ENCODE peak calls at places on chromosomes 5 and 9, in four cellular contexts. U, A, M and G are unnamed samples.

GRCh38 chr5:122182491-122182921 is 53.2 kb downstream of the ZNF474 start:
- DNase-seq in A (peak), M (no peak), U (no peak), G (peak)

GRCh38 chr5:134458234-134458633 is 46.6 kb upstream of the CDKN2AIPNL start:
- DNase-seq in U (no peak), M (peak), A (no peak), G (peak)

GRCh38 chr5:178791976-178792375 is 61.5 kb upstream of the ZNF354A start:
- DNase-seq in A (no peak), M (no peak), U (no peak), G (no peak)

GRCh38 chr5:6736106-6736505 is 22.9 kb downstream of the TENT4A start:
- DNase-seq in M (peak), A (no peak), U (no peak), G (no peak)

GRCh38 chr5:1489754-1490153 is 34.0 kb downstream of the LPCAT1 start:
- DNase-seq in A (no peak), M (no peak), U (no peak), G (no peak)

GRCh38 chr9:20728493-20729220 is 44.6 kb downstream of the FOCAD start:
- DNase-seq in M (no peak), U (no peak), A (no peak), G (peak)

GRCh38 chr9:108779506-108779905 is 76.3 kb downstream of the ACTL7B start:
- DNase-seq in U (no peak), M (no peak), A (no peak), G (no peak)

GRCh38 chr9:101126556-101126955 is 98.0 kb downstream of the PLPPR1 start:
- DNase-seq in U (no peak), M (no peak), A (no peak), G (no peak)

GRCh38 chr9:110049699-110050450 is 158.1 kb downstream of the C9orf152 start:
- DNase-seq in A (peak), M (peak), U (no peak), G (no peak)

GRCh38 chr5:2136728-2137333 is 254.1 kb upstream of the IRX4 start:
- DNase-seq in A (no peak), U (no peak), M (peak), G (no peak)

GRCh38 chr5:757931-758697 is 26.4 kb downstream of the ZDHHC11B start:
- DNase-seq in M (no peak), A (no peak), U (no peak), G (no peak)

GRCh38 chr5:151696470-151697061 is 9.9 kb upstream of the SPARC start:
- DNase-seq in A (peak), U (no peak), M (no peak), G (no peak)

GRCh38 chr5:38816083-38817030 is 29.5 kb upstream of the OSMR start:
- DNase-seq in U (no peak), A (peak), M (no peak), G (no peak)

GRCh38 chr5:44245936-44246335 is 143.3 kb downstream of the FGF10 start:
- DNase-seq in U (no peak), A (no peak), M (no peak), G (no peak)

GRCh38 chr9:110744753-110745522 is 76.3 kb downstream of the MUSK start:
- DNase-seq in U (peak), A (no peak), M (no peak), G (peak)

GRCh38 chr5:115561176-115561575 is 16.6 kb upstream of the FEM1C start:
- DNase-seq in A (no peak), M (no peak), U (no peak), G (no peak)

GRCh38 chr5:170971-171800 is 20.1 kb upstream of the LRRC14B start:
- DNase-seq in A (no peak), M (peak), U (no peak), G (no peak)

GRCh38 chr9:34948438-34948837 is 9.6 kb upstream of the PHF24 start:
- DNase-seq in U (no peak), M (no peak), A (no peak), G (no peak)

GRCh38 chr5:177446184-177447065 is at the start of gene PRR7:
- DNase-seq in U (no peak), M (peak), A (peak), G (peak)

GRCh38 chr9:4211022-4211421 is 88.8 kb downstream of the GLIS3 start:
- DNase-seq in M (no peak), A (no peak), U (no peak), G (no peak)

GRCh38 chr5:73201547-73202513 is 28.8 kb downstream of the TMEM174 start:
- DNase-seq in U (peak), A (peak), M (peak), G (no peak)

GRCh38 chr9:93466416-93467061 is 13.2 kb upstream of the FAM120AOS start:
- DNase-seq in U (no peak), M (no peak), A (peak), G (no peak)

GRCh38 chr9:16184964-16185646 is 632.3 kb downstream of the CCDC171 start:
- DNase-seq in A (no peak), M (no peak), U (no peak), G (no peak)

GRCh38 chr9:127170652-127171051 is 48.2 kb upstream of the ANGPTL2 start:
- DNase-seq in U (no peak), A (no peak), M (no peak), G (no peak)

GRCh38 chr5:55218966-55219365 is 8.1 kb downstream of the MCIDAS start:
- DNase-seq in M (no peak), U (no peak), A (peak), G (peak)

GRCh38 chr5:83662558-83662957 is 58.1 kb downstream of the HAPLN1 start:
- DNase-seq in A (no peak), M (no peak), U (no peak), G (no peak)

GRCh38 chr5:68964679-68965078 is 129.1 kb upstream of the SLC30A5 start:
- DNase-seq in U (no peak), A (no peak), M (no peak), G (no peak)

GRCh38 chr5:757346-757930 is 27.1 kb downstream of the ZDHHC11B start:
- DNase-seq in M (no peak), A (no peak), U (no peak), G (no peak)

GRCh38 chr9:33229359-33230120 is 10.4 kb upstream of the SPINK4 start:
- DNase-seq in A (peak), U (peak), M (no peak), G (peak)

GRCh38 chr9:129567842-129568559 is 52.9 kb downstream of the C9orf50 start:
- DNase-seq in M (no peak), U (no peak), A (peak), G (no peak)

GRCh38 chr9:108720191-108720642 is 135.6 kb downstream of the ACTL7B start:
- DNase-seq in A (no peak), U (no peak), M (no peak), G (no peak)

DNA sequence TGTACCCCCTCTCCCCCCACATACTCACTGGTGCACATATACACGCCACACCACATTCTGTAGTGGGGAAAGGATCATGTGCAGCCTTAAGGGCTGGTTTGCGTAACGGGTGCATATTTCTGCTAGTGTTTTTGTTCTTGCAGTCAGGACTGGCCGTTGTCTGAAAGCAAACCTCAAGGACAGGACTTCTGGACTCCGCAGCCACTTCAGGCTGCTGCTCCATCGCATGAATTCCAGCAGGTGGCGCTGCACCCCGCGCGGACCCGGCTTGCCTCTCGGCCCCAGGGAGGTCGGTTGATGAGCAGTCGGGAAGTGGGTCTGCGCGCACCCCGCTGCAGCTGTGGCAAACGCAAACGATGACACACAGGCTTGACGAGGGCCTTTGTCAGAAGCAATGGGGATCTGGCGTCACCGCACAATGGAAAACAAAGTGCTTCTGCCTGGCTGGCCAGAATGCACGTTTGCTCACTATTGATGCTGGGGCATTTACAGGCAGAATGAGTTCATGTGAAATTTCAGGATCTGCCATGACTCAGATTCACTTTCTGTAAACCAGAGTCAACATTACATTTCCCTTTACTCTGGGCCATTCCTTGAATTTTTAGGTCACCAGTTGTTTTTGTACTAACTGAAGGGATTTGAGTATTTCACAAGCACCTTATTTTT is 36.3 kb upstream of the GLRX start:
- DNase-seq in A (peak), M (peak), U (peak), G (peak)
- TF ChIP-seq POLR2AphosphoS5 in A (no peak), M (peak), U (no peak), G (peak)

DNA sequence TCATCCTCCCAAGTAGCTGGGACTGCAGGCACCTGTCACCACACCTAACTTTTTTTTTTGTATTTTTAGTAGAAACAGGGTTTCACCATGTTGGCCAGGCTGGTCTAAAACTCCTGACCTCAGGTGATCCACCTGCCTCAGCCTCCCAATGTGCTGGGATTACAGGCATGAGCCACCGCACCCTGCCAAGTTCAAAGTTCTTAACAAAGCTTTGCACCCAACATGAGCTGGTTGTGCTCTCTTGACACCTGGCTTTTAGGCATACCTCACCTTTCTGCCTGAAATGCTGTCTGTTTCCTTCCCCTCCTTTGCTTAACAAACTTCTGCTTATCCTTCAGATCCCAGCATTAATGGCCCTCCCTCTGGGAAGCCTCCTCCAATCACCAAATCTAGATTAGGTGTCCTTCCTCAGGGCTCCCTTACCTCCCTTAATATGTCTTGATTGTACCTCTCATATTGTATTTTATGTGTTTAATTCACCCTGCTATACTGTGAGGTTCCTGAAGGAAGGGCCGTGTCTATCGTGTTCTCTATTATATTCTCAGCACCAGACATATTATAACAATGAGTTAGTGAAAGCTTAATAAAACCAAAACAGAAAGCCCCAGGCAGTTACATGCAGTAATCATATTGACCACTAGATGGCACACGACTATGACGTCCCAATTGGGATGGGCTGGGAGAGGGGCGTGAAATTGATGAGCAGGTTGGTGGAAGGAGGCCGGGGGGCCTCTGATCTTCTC is 62.9 kb upstream of the PPARGC1B start:
- DNase-seq in M (no peak), A (peak), U (peak), G (no peak)
- TF ChIP-seq CTCF in M (peak), A (peak), U (peak), G (peak)

GRCh38 chr9:113588936-113589335 is 125.4 kb downstream of the RGS3 start:
- DNase-seq in U (no peak), M (no peak), A (no peak), G (no peak)
- H3K4me3 ChIP-seq in U (no peak), M (no peak), A (no peak), G (no peak)

GRCh38 chr5:150413176-150413901 is 629 bp upstream of the CD74 start:
- DNase-seq in M (no peak), A (no peak), U (no peak), G (no peak)
- TF ChIP-seq POLR2AphosphoS5 in M (no peak), A (no peak), U (no peak), G (no peak)

GRCh38 chr5:136062563-136063274 is 33.9 kb downstream of the TGFBI start:
- DNase-seq in A (peak), U (no peak), M (no peak), G (no peak)
- TF ChIP-seq CTCF in A (peak), U (peak), M (no peak), G (peak)

DNA sequence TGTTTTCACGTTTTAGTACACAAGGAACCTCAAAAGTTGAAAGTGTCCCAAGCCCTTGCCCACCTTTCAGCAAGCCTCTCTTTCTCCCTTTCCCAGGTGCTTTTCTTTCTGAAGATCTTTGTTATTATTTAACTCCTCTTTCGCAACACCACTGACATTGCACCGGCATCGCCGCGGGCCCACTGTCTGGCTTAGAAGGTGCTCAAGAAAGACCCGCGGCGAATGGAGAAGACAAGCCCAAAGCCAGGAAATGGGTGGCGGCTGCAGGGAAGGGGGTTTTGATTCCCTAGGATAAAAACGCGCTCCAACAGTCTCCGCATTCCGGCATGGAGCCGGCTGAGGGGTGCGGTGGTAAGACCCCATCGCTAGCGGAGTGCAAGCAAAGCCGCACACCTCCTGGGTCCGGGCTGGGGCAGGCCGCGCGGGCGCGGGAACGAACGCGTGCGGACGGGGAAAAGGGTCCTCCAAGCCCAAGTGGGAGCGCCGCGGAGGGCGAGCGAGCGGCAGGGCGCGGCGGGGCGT is 403 bp upstream of the AFAP1L1 start:
- DNase-seq in U (no peak), M (no peak), A (peak), G (no peak)
- H3K4me3 ChIP-seq in U (peak), M (peak), A (peak), G (peak)

DNA sequence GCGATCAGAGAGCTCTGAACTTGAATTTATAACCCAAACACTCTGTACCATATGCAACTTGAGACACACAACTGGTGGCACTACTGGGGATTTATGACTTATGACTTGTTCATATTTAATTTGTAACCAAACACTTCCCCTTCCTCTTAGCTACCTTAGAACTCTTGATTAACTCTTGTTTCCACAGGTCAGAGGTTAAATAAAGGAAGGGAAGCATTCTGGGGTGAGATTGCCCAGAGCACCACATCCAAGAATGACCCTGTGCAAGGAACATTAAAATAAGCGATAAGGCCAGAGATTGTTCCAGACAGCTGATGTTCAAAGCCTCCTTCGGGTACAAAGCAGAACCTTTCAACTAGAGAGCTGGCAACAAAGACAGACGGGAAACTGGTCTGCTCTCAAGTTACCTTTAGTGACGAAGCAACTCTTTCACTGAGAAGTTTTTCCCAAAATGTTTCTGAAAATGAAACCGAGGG is 242.6 kb downstream of the DENND1A start:
- DNase-seq in U (no peak), M (no peak), A (no peak), G (no peak)
- TF ChIP-seq POLR2AphosphoS5 in U (no peak), M (no peak), A (no peak), G (no peak)

DNA sequence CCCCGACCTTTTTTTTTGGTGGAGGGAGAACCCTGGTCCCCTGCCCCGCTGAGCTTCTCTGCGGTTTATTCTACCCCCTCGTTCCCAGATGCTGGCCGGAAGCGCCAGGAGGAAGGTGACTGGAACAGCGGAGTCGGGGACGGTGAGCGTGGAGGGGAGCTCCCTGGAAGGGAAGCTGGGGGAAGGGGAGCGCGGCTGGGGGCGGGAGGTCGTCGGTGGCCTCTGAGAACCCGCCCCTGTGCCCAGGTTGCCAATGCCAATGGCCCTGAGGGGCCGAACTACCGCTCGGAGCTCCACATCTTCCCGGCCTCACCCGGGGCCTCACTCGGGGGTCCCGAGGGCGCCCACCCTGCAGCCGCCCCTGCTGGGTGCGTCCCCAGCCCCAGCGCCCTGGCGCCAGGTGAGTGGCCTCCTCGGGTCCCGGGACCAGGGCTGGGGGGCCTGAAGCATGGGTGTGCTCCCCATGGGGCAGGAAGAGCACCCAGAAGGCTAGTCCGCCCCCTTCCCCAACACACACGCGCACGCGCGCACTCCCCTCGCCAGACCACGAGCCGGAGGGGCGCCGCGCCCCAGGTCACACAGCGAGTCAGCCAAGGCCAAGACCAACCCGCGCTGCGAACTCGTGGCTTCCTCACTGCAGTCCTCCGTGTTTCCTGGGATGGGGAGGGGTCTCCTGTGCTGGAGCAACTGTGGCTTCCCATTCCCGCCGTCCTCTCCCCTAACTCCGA is 10.6 kb downstream of the MYOZ3 start:
- DNase-seq in U (no peak), A (peak), M (peak), G (no peak)
- TF ChIP-seq CTCF in U (no peak), A (no peak), M (no peak), G (no peak)

GRCh38 chr5:132206782-132207181 is 20.9 kb downstream of the P4HA2 start:
- DNase-seq in U (no peak), M (no peak), A (no peak), G (no peak)
- H3K4me3 ChIP-seq in U (no peak), M (no peak), A (no peak), G (no peak)